ENCODE peak calls at places on chromosomes 12 and 14, in five cellular contexts. R is activated T-helper 1 cell treated with anti-CD3 and anti-CD28 coated beads, Interleukin-12 subunit alpha, Interleukin-12 subunit beta, Interleukin-2, Interleukin-4 antibody, amounts not matched to agents 30 ng/mL and 10 ng/mL and 1 ng/mL, durations not matched to agents 14 hours and 24 hours and 36 hours; T is naive B cell; X is D341Med; Q is GM04504. K is an unnamed sample.

GRCh38 chr12:106238146-106238545 is 9.7 kb downstream of the CKAP4 start:
- DNase-seq in R (no peak), T (no peak), X (no peak), Q (no peak), K (peak; percentile 45)

GRCh38 chr12:47387991-47388390 is 308.2 kb upstream of the AMIGO2 start:
- DNase-seq in X (no peak), R (no peak), Q (no peak), T (no peak), K (no peak)

GRCh38 chr12:1443421-1444141 is 150.8 kb downstream of the FBXL14 start:
- DNase-seq in R (no peak), X (no peak), Q (no peak), T (no peak), K (no peak)

GRCh38 chr12:96397756-96398421 is 2.4 kb downstream of the CDK17 start:
- DNase-seq in R (no peak), T (no peak), X (no peak), Q (no peak), K (no peak)

GRCh38 chr12:108822458-108823205 is 34.8 kb downstream of the SSH1 start:
- DNase-seq in Q (no peak), X (no peak), R (no peak), T (no peak), K (no peak)

GRCh38 chr12:45122776-45123380 is 72.0 kb upstream of the DBX2 start:
- DNase-seq in X (peak; percentile 40), Q (peak; percentile 2), R (no peak), T (no peak), K (no peak)

GRCh38 chr14:58477653-58478052 is 50.1 kb downstream of the KIAA0586 start:
- DNase-seq in Q (no peak), T (no peak), X (no peak), R (no peak), K (no peak)

GRCh38 chr12:93777249-93777648 is 100.1 kb downstream of the CRADD start:
- DNase-seq in R (no peak), X (no peak), Q (no peak), T (no peak), K (no peak)

GRCh38 chr14:23415821-23416480 is 7.9 kb upstream of the MYH6 start:
- DNase-seq in X (no peak), T (no peak), Q (no peak), R (no peak), K (no peak)

GRCh38 chr14:52948836-52949235 is 2.0 kb downstream of the FERMT2 start:
- DNase-seq in X (no peak), Q (no peak), T (no peak), R (no peak), K (no peak)

GRCh38 chr12:44654641-44655625 is 221.2 kb downstream of the NELL2 start:
- DNase-seq in R (no peak), X (no peak), Q (no peak), T (no peak), K (no peak)

GRCh38 chr12:47739297-47739696 is 14.0 kb upstream of the ENDOU start:
- DNase-seq in T (no peak), R (no peak), X (no peak), Q (no peak), K (no peak)

GRCh38 chr12:58387199-58387598 is 445.8 kb downstream of the ATP23 start:
- DNase-seq in R (no peak), X (no peak), T (no peak), Q (no peak), K (no peak)

GRCh38 chr14:42013560-42013959 is 406.9 kb downstream of the LRFN5 start:
- DNase-seq in Q (no peak), X (no peak), T (no peak), R (no peak), K (no peak)

GRCh38 chr12:23640754-23641153 is 308.7 kb downstream of the SOX5 start:
- DNase-seq in Q (no peak), R (no peak), T (no peak), X (no peak), K (peak; percentile 64)

GRCh38 chr12:89525002-89525823 is 617 bp upstream of the GALNT4 start:
- DNase-seq in Q (no peak), R (peak; percentile 40), T (no peak), X (peak; percentile 73), K (peak; percentile 71)

GRCh38 chr12:120652671-120653435 is 12.4 kb downstream of the CABP1 start:
- DNase-seq in T (no peak), R (no peak), Q (no peak), X (no peak), K (no peak)

GRCh38 chr14:98114122-98114895 is 1157.7 kb downstream of the BCL11B start:
- DNase-seq in R (no peak), T (no peak), Q (no peak), X (no peak), K (no peak)

GRCh38 chr12:7122876-7123769 is 5.6 kb downstream of the RBP5 start:
- DNase-seq in Q (no peak), R (no peak), X (no peak), T (no peak), K (no peak)

GRCh38 chr14:61891251-61891650 is 129.0 kb downstream of the SNAPC1 start:
- DNase-seq in R (no peak), X (no peak), T (no peak), Q (no peak), K (no peak)

GRCh38 chr12:13007496-13008233 is 7.6 kb upstream of the HEBP1 start:
- DNase-seq in T (no peak), Q (no peak), X (no peak), R (no peak), K (no peak)

GRCh38 chr12:2779281-2779680 is 15.5 kb upstream of the FKBP4 start:
- DNase-seq in X (no peak), Q (no peak), R (no peak), T (no peak), K (peak; percentile 60)

GRCh38 chr14:91729756-91730155 is 2.1 kb downstream of the CATSPERB start:
- DNase-seq in T (no peak), R (no peak), X (no peak), Q (no peak), K (no peak)

GRCh38 chr12:28025821-28026505 is 53.4 kb upstream of the PTHLH start:
- DNase-seq in X (no peak), Q (no peak), R (no peak), T (no peak), K (no peak)

GRCh38 chr14:57464013-57464730 is 29.5 kb downstream of the CCDC198 start:
- DNase-seq in Q (no peak), R (no peak), T (no peak), X (no peak), K (no peak)

GRCh38 chr14:64755661-64756265 is 51.5 kb downstream of the PLEKHG3 start:
- DNase-seq in T (no peak), R (peak; percentile 17), X (no peak), Q (no peak), K (no peak)

GRCh38 chr12:28950049-28950448 is 199.0 kb upstream of the FAR2 start:
- DNase-seq in Q (no peak), R (no peak), T (no peak), X (no peak), K (no peak)

GRCh38 chr12:115710104-115710564 is 567.4 kb downstream of the MED13L start:
- DNase-seq in T (no peak), X (no peak), Q (peak; percentile 68), R (no peak), K (no peak)

GRCh38 chr12:13347241-13348043 is 150.9 kb downstream of the EMP1 start:
- DNase-seq in X (peak; percentile 35), T (no peak), Q (peak; percentile 71), R (no peak), K (no peak)

GRCh38 chr12:18454330-18454729 is 193.0 kb downstream of the PIK3C2G start:
- DNase-seq in R (no peak), X (no peak), Q (no peak), T (no peak), K (no peak)

GRCh38 chr12:20601668-20602280 is 93.4 kb upstream of the SLCO1C1 start:
- DNase-seq in T (no peak), R (no peak), Q (peak; percentile 14), X (no peak), K (no peak)

GRCh38 chr12:25764409-25764808 is 194.1 kb upstream of the RASSF8 start:
- DNase-seq in T (no peak), R (no peak), Q (no peak), X (no peak), K (no peak)

GRCh38 chr12:92138144-92138543 is 7.5 kb downstream of the BTG1 start:
- DNase-seq in T (no peak), R (no peak), X (no peak), Q (no peak), K (no peak)

GRCh38 chr14:87805315-87805723 is 187.7 kb downstream of the GALC start:
- DNase-seq in Q (peak; percentile 35), R (peak; percentile 20), X (peak; percentile 67), T (peak; percentile 0), K (peak; percentile 78)